ENCODE peak calls at places on chromosomes 2 and 18, in eight cellular contexts. S is HepG2, N is breast epithelium, I is adrenal gland, T is stomach, V is IMR-90, Z is GM12878, U is A549. Q is an unnamed sample.

GRCh38 chr2:239825705-239825979 is 199.5 kb downstream of the NDUFA10 start:
- DNase-seq in S (no peak), N (peak), I (no peak), T (peak), V (no peak), Z (no peak), U (no peak), Q (peak)

GRCh38 chr2:11168488-11168887 is 13.2 kb downstream of the SLC66A3 start:
- DNase-seq in S (no peak), N (no peak), I (no peak), T (no peak), V (no peak), Z (no peak), U (no peak), Q (no peak)

GRCh38 chr2:145006957-145007672 is 487.2 kb upstream of the ZEB2 start:
- DNase-seq in S (no peak), N (no peak), I (no peak), T (no peak), V (peak), Z (no peak), U (peak), Q (peak)

GRCh38 chr2:28949617-28950305 is 31.3 kb upstream of the TOGARAM2 start:
- DNase-seq in S (peak), N (no peak), I (no peak), T (no peak), V (no peak), Z (no peak), U (no peak), Q (no peak)

GRCh38 chr2:223941579-223942277 is 3.4 kb downstream of the WDFY1 start:
- DNase-seq in S (no peak), N (no peak), I (peak), T (no peak), V (peak), Z (peak), U (no peak), Q (no peak)

GRCh38 chr2:10236571-10237391 is 65.9 kb upstream of the HPCAL1 start:
- DNase-seq in S (no peak), N (no peak), I (no peak), T (no peak), V (no peak), Z (no peak), U (no peak), Q (no peak)

GRCh38 chr2:160783481-160783880 is 289.9 kb upstream of the RBMS1 start:
- DNase-seq in S (no peak), N (no peak), I (no peak), T (no peak), V (peak), Z (no peak), U (no peak), Q (no peak)

GRCh38 chr2:33118648-33119047 is 171.9 kb downstream of the LTBP1 start:
- DNase-seq in S (no peak), N (no peak), I (no peak), T (no peak), V (no peak), Z (no peak), U (no peak), Q (no peak)

GRCh38 chr2:172969609-172970008 is 106.0 kb upstream of the MAP3K20 start:
- DNase-seq in S (no peak), N (no peak), I (no peak), T (no peak), V (peak), Z (no peak), U (no peak), Q (no peak)

GRCh38 chr2:160742679-160743078 is 249.1 kb upstream of the RBMS1 start:
- DNase-seq in S (no peak), N (no peak), I (no peak), T (no peak), V (no peak), Z (no peak), U (no peak), Q (peak)

GRCh38 chr2:228731517-228731916 is 539.6 kb downstream of the PID1 start:
- DNase-seq in S (no peak), N (no peak), I (no peak), T (no peak), V (peak), Z (no peak), U (no peak), Q (peak)

GRCh38 chr2:30580394-30580793 is 133.3 kb downstream of the LCLAT1 start:
- DNase-seq in S (no peak), N (no peak), I (no peak), T (no peak), V (no peak), Z (no peak), U (no peak), Q (no peak)

GRCh38 chr2:169767243-169767888 is 31.3 kb upstream of the SSB start:
- DNase-seq in S (peak), N (peak), I (peak), T (peak), V (peak), Z (no peak), U (peak), Q (peak)

GRCh38 chr2:177772529-177772928 is 300.0 kb downstream of the PDE11A start:
- DNase-seq in S (peak), N (no peak), I (no peak), T (no peak), V (peak), Z (no peak), U (no peak), Q (no peak)

GRCh38 chr2:44360749-44361329 is 455 bp downstream of the PREPL start:
- DNase-seq in S (peak), N (peak), I (no peak), T (no peak), V (peak), Z (no peak), U (peak), Q (no peak)

GRCh38 chr2:230899287-230899686 is 25.8 kb downstream of the GPR55 start:
- DNase-seq in S (no peak), N (no peak), I (no peak), T (peak), V (no peak), Z (no peak), U (no peak), Q (no peak)

GRCh38 chr2:30232027-30232800 is 880 bp downstream of the LBH start:
- DNase-seq in S (no peak), N (peak), I (peak), T (peak), V (peak), Z (no peak), U (peak), Q (no peak)

GRCh38 chr2:96143231-96143847 is 1.9 kb downstream of the DUSP2 start:
- DNase-seq in S (no peak), N (no peak), I (no peak), T (no peak), V (no peak), Z (no peak), U (no peak), Q (no peak)

GRCh38 chr2:101905746-101906336 is 85.9 kb upstream of the IL1R2 start:
- DNase-seq in S (no peak), N (no peak), I (no peak), T (no peak), V (no peak), Z (no peak), U (no peak), Q (no peak)

GRCh38 chr18:79467126-79467525 is 71.4 kb downstream of the NFATC1 start:
- DNase-seq in S (no peak), N (no peak), I (no peak), T (no peak), V (no peak), Z (no peak), U (no peak), Q (no peak)

GRCh38 chr2:176081993-176082884 is 1.5 kb downstream of the EVX2 start:
- DNase-seq in S (no peak), N (no peak), I (no peak), T (no peak), V (no peak), Z (no peak), U (no peak), Q (peak)

GRCh38 chr18:66129248-66129647 is 378.4 kb downstream of the CDH7 start:
- DNase-seq in S (no peak), N (no peak), I (no peak), T (no peak), V (no peak), Z (no peak), U (no peak), Q (no peak)
- H3K4me3 ChIP-seq in S (no peak), N (no peak), I (no peak), T (no peak), V (no peak), Z (no peak), U (no peak), Q (no peak)

GRCh38 chr2:216765810-216766259 is 70.5 kb upstream of the IGFBP5 start:
- DNase-seq in S (peak), N (no peak), I (peak), T (no peak), V (no peak), Z (no peak), U (no peak), Q (no peak)
- TF ChIP-seq CTCF in S (no peak), N (no peak), I (peak), T (no peak), V (no peak), Z (no peak), U (no peak), Q (no peak)

DNA sequence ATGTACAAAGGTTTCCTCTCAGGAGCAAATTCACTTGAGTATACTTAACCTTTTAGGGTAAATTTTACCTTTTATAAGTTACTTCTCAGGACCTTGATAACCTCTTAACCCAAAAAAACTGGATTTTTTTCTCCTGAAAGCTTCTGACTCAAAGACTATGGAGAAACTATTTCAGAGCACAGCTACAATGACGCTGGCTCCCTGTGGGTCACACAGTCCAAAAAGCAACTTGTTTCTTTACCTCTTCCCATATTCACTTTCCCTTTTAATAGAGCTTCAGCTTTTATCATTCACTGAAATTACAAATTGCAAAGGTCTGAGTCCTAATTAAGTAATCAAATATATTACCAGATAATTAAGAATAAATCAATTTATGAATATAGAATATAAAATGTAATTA is 32.4 kb downstream of the GTF3C3 start:
- DNase-seq in S (no peak), N (no peak), I (no peak), T (no peak), V (no peak), Z (no peak), U (no peak), Q (no peak)
- TF ChIP-seq POLR2A in S (no peak), N (no peak), I (no peak), T (no peak), V (no peak), Z (no peak), U (no peak), Q (no peak)

GRCh38 chr2:170817999-170818293 is 1.3 kb downstream of the GAD1 start:
- DNase-seq in S (no peak), N (no peak), I (no peak), T (no peak), V (no peak), Z (no peak), U (no peak), Q (no peak)
- H3K4me3 ChIP-seq in S (no peak), N (peak), I (peak), T (peak), V (no peak), Z (peak), U (peak), Q (peak)